ENCODE peak calls at places on chromosomes 6 and 20, in ten cellular contexts. D is PC-9; M is HCT116; G is GM04504; H is NCI-H460; K is pancreas; F is cardiac muscle cell; B is heart right ventricle; N is activated T-cell treated with anti-CD3 and anti-CD28 coated beads, Interleukin-2, amount 50 U/mL, for 72 hours; V is A172. Q is an unnamed sample.

GRCh38 chr6:38427492-38428210 is 212.1 kb downstream of the BTBD9 start:
- DNase-seq in D (no peak), M (no peak), G (no peak), H (no peak), K (no peak), F (no peak), B (no peak), N (no peak), V (no peak), Q (no peak)

GRCh38 chr20:37481610-37482009 is 39.4 kb upstream of the NNAT start:
- DNase-seq in D (no peak), M (no peak), G (no peak), H (no peak), K (no peak), F (no peak), B (no peak), N (no peak), V (no peak), Q (no peak)

GRCh38 chr20:50431066-50431450 is 79.1 kb upstream of the PTPN1 start:
- DNase-seq in D (no peak), M (no peak), G (no peak), H (no peak), K (no peak), F (no peak), B (no peak), N (no peak), V (no peak), Q (no peak)

GRCh38 chr6:79536615-79536968 is 638 bp downstream of the LCA5 start:
- DNase-seq in D (no peak), M (no peak), G (no peak), H (no peak), K (peak; percentile 33), F (peak; percentile 55), B (peak; percentile 55), N (no peak), V (peak; percentile 22), Q (no peak)

GRCh38 chr6:7697820-7698623 is 27.9 kb upstream of the BMP6 start:
- DNase-seq in D (peak; percentile 89), M (no peak), G (peak; percentile 71), H (peak; percentile 86), K (no peak), F (peak; percentile 95), B (peak; percentile 18), N (peak; percentile 23), V (peak; percentile 55), Q (no peak)

GRCh38 chr6:157224957-157225574 is 98.3 kb downstream of the TMEM242 start:
- DNase-seq in D (no peak), M (no peak), G (no peak), H (no peak), K (no peak), F (no peak), B (no peak), N (no peak), V (no peak), Q (no peak)

GRCh38 chr6:37607949-37608348 is 89.7 kb downstream of the MDGA1 start:
- DNase-seq in D (no peak), M (no peak), G (no peak), H (no peak), K (no peak), F (peak; percentile 67), B (no peak), N (no peak), V (peak; percentile 33), Q (peak; percentile 37)

GRCh38 chr6:169173532-169174268 is 79.9 kb downstream of the THBS2 start:
- DNase-seq in D (no peak), M (no peak), G (no peak), H (no peak), K (no peak), F (no peak), B (no peak), N (no peak), V (no peak), Q (no peak)

GRCh38 chr6:18503187-18503586 is 116.0 kb downstream of the RNF144B start:
- DNase-seq in D (no peak), M (no peak), G (no peak), H (no peak), K (no peak), F (no peak), B (no peak), N (no peak), V (no peak), Q (no peak)

GRCh38 chr20:47586648-47587306 is 85.1 kb downstream of the NCOA3 start:
- DNase-seq in D (no peak), M (no peak), G (no peak), H (no peak), K (no peak), F (peak; percentile 84), B (no peak), N (no peak), V (no peak), Q (no peak)

GRCh38 chr20:56343861-56344381 is 14.9 kb upstream of the FAM210B start:
- DNase-seq in D (no peak), M (no peak), G (no peak), H (no peak), K (peak; percentile 18), F (peak; percentile 55), B (no peak), N (peak; percentile 55), V (no peak), Q (peak; percentile 75)

Q was measured in COLO829.